ENCODE peak calls at places on chromosomes 16 and 17, in ten cellular contexts. N, H, V, Y, W, G, F, J, D and Q are unnamed samples.

GRCh38 chr17:81401727-81402529 is 6.7 kb downstream of the BAHCC1 start:
- DNase-seq in N (no peak), H (peak; percentile 81), V (no peak), Y (peak; percentile 53), W (no peak), G (no peak), F (no peak), J (no peak), D (no peak), Q (peak; percentile 55)

GRCh38 chr17:77011173-77012011 is 129.4 kb upstream of the SEC14L1 start:
- DNase-seq in N (peak; percentile 50), H (peak; percentile 58), V (no peak), Y (no peak), W (peak; percentile 53), G (no peak), F (no peak), J (no peak), D (no peak), Q (peak; percentile 41)

GRCh38 chr16:25198021-25198420 is 18.7 kb upstream of the AQP8 start:
- DNase-seq in N (no peak), H (no peak), V (no peak), Y (no peak), W (peak; percentile 29), G (no peak), F (no peak), J (no peak), D (no peak), Q (no peak)

GRCh38 chr17:31202968-31203367 is 94.1 kb downstream of the OMG start:
- DNase-seq in N (no peak), H (no peak), V (no peak), Y (no peak), W (no peak), G (no peak), F (no peak), J (no peak), D (peak; percentile 76), Q (no peak)

GRCh38 chr16:11253009-11253994 is 2.7 kb downstream of the SOCS1 start:
- DNase-seq in N (no peak), H (no peak), V (no peak), Y (peak; percentile 36), W (no peak), G (no peak), F (no peak), J (no peak), D (no peak), Q (no peak)

GRCh38 chr16:72989203-72989991 is 58.5 kb downstream of the ZFHX3 start:
- DNase-seq in N (no peak), H (no peak), V (no peak), Y (no peak), W (no peak), G (peak; percentile 78), F (peak; percentile 28), J (no peak), D (peak; percentile 41), Q (no peak)

GRCh38 chr16:65336169-65336568 is 214.3 kb upstream of the CDH11 start:
- DNase-seq in N (no peak), H (no peak), V (no peak), Y (no peak), W (no peak), G (no peak), F (no peak), J (no peak), D (no peak), Q (no peak)

GRCh38 chr17:14755002-14755401 is 454.1 kb downstream of the HS3ST3B1 start:
- DNase-seq in N (no peak), H (no peak), V (peak; percentile 26), Y (no peak), W (no peak), G (no peak), F (no peak), J (no peak), D (no peak), Q (no peak)

GRCh38 chr16:72061564-72061963 is 1.5 kb upstream of the HPR start:
- DNase-seq in N (no peak), H (no peak), V (no peak), Y (no peak), W (no peak), G (no peak), F (no peak), J (no peak), D (no peak), Q (no peak)

GRCh38 chr17:66948061-66948750 is 16.3 kb upstream of the CACNG4 start:
- DNase-seq in N (no peak), H (peak; percentile 39), V (no peak), Y (no peak), W (no peak), G (no peak), F (no peak), J (no peak), D (no peak), Q (no peak)

GRCh38 chr17:76997981-76998531 is 129.9 kb downstream of the MGAT5B start:
- DNase-seq in N (no peak), H (peak; percentile 12), V (no peak), Y (no peak), W (no peak), G (no peak), F (no peak), J (peak; percentile 71), D (no peak), Q (peak; percentile 11)

GRCh38 chr17:866568-867087 is 84.5 kb downstream of the MRM3 start:
- DNase-seq in N (peak; percentile 57), H (no peak), V (no peak), Y (no peak), W (no peak), G (no peak), F (no peak), J (no peak), D (no peak), Q (no peak)

GRCh38 chr17:869567-870530 is 87.7 kb downstream of the MRM3 start:
- DNase-seq in N (peak; percentile 27), H (no peak), V (no peak), Y (no peak), W (no peak), G (peak; percentile 89), F (no peak), J (no peak), D (no peak), Q (no peak)

GRCh38 chr17:867896-868489 is 85.8 kb downstream of the MRM3 start:
- DNase-seq in N (no peak), H (no peak), V (no peak), Y (no peak), W (no peak), G (no peak), F (no peak), J (no peak), D (no peak), Q (no peak)

GRCh38 chr17:871731-872517 is 89.8 kb downstream of the MRM3 start:
- DNase-seq in N (no peak), H (no peak), V (no peak), Y (no peak), W (no peak), G (no peak), F (no peak), J (no peak), D (no peak), Q (no peak)

GRCh38 chr17:869067-869466 is 86.9 kb downstream of the MRM3 start:
- DNase-seq in N (peak; percentile 33), H (no peak), V (no peak), Y (no peak), W (no peak), G (peak; percentile 94), F (no peak), J (no peak), D (no peak), Q (peak; percentile 55)
- H3K4me3 ChIP-seq in N (no peak overlapping the region), H (no peak overlapping the region), V (peak overlapping the region; percentile 25), Y (no peak overlapping the region), W (no peak overlapping the region), G (no peak overlapping the region), F (peak overlapping the region; percentile 4), J (no peak overlapping the region), D (no peak overlapping the region), Q (no peak overlapping the region)

GRCh38 chr16:67233596-67233995 is 6.7 kb downstream of the TMEM208 start:
- DNase-seq in N (no peak), H (no peak), V (no peak), Y (no peak), W (no peak), G (no peak), F (no peak), J (no peak), D (no peak), Q (no peak)
- TF ChIP-seq POLR2AphosphoS5 in N (no peak), H (no peak), V (no peak), Y (no peak), W (no peak), G (no peak), F (no peak), J (no peak), D (no peak), Q (no peak)

GRCh38 chr17:69018687-69019086 is 42.0 kb downstream of the ABCA9 start:
- DNase-seq in N (no peak), H (no peak), V (no peak), Y (no peak), W (no peak), G (no peak), F (no peak), J (no peak), D (no peak), Q (no peak)
- TF ChIP-seq EP300 in N (no peak), H (no peak), V (no peak), Y (no peak), W (no peak), G (no peak), F (no peak), J (no peak), D (no peak), Q (no peak)

GRCh38 chr16:85543998-85544397 is 69.1 kb upstream of the GSE1 start:
- DNase-seq in N (no peak), H (no peak), V (no peak), Y (no peak), W (no peak), G (no peak), F (no peak), J (no peak), D (no peak), Q (no peak)

GRCh38 chr16:85544668-85545067 is 68.5 kb upstream of the GSE1 start:
- DNase-seq in N (no peak), H (peak; percentile 69), V (no peak), Y (no peak), W (no peak), G (no peak), F (no peak), J (no peak), D (no peak), Q (no peak)

GRCh38 chr16:85545227-85545818 is 67.8 kb upstream of the GSE1 start:
- DNase-seq in N (no peak), H (no peak), V (no peak), Y (no peak), W (no peak), G (no peak), F (no peak), J (no peak), D (no peak), Q (no peak)

GRCh38 chr16:85548375-85548774 is 64.7 kb upstream of the GSE1 start:
- DNase-seq in N (no peak), H (no peak), V (no peak), Y (no peak), W (no peak), G (no peak), F (no peak), J (no peak), D (no peak), Q (no peak)

GRCh38 chr16:85546585-85547447 is 66.3 kb upstream of the GSE1 start:
- DNase-seq in N (no peak), H (no peak), V (no peak), Y (no peak), W (no peak), G (no peak), F (no peak), J (no peak), D (no peak), Q (no peak)
- H3K4me3 ChIP-seq in N (no peak overlapping the region), H (no peak overlapping the region), V (no peak overlapping the region), Y (no peak overlapping the region), W (no peak overlapping the region), G (no peak overlapping the region), F (no peak overlapping the region), J (no peak overlapping the region), D (no peak overlapping the region), Q (no peak overlapping the region)